ENCODE peak calls at places on chromosome 15, in seven cellular contexts. One of them, this sample, is unnamed. For H3K36me3 and H3K4me1, the result is how much of the 10 kb centered on the place peaks cover.

GRCh38 chr15:40906101-40906946 is 12.1 kb downstream of the VPS18 start:
- DNase-seq in ovary: peak
- DNase-seq in transverse colon: peak
- DNase-seq in fibroblast of lung: peak
- DNase-seq in tibial artery: peak
- DNase-seq in neuronal stem cell: no peak
- DNase-seq in psoas muscle: peak
- DNase-seq in this sample: no peak

GRCh38 chr15:45276851-45277250 is 24.8 kb downstream of the SLC28A2 start:
- DNase-seq in ovary: no peak
- DNase-seq in transverse colon: no peak
- DNase-seq in fibroblast of lung: peak
- DNase-seq in tibial artery: no peak
- DNase-seq in neuronal stem cell: no peak
- DNase-seq in psoas muscle: no peak
- DNase-seq in this sample: no peak

GRCh38 chr15:29676961-29677402 is 145.3 kb downstream of the TJP1 start:
- DNase-seq in ovary: no peak
- DNase-seq in transverse colon: no peak
- DNase-seq in fibroblast of lung: peak
- DNase-seq in tibial artery: no peak
- DNase-seq in neuronal stem cell: no peak
- DNase-seq in psoas muscle: no peak
- DNase-seq in this sample: no peak

GRCh38 chr15:77542491-77543001 is 90.2 kb downstream of the LINGO1 start:
- DNase-seq in ovary: peak
- DNase-seq in transverse colon: no peak
- DNase-seq in fibroblast of lung: peak
- DNase-seq in tibial artery: no peak
- DNase-seq in neuronal stem cell: no peak
- DNase-seq in psoas muscle: no peak
- DNase-seq in this sample: no peak

GRCh38 chr15:93066103-93066725 is 22.8 kb downstream of the RGMA start:
- DNase-seq in ovary: no peak
- DNase-seq in transverse colon: no peak
- DNase-seq in fibroblast of lung: peak
- DNase-seq in tibial artery: no peak
- DNase-seq in neuronal stem cell: no peak
- DNase-seq in psoas muscle: peak
- DNase-seq in this sample: no peak

GRCh38 chr15:71426792-71427191 is 311.5 kb downstream of the THSD4 start:
- DNase-seq in ovary: no peak
- DNase-seq in transverse colon: no peak
- DNase-seq in fibroblast of lung: no peak
- DNase-seq in tibial artery: no peak
- DNase-seq in neuronal stem cell: no peak
- DNase-seq in psoas muscle: no peak
- DNase-seq in this sample: no peak

GRCh38 chr15:95459288-95459687 is 871.2 kb upstream of the NR2F2 start:
- DNase-seq in ovary: no peak
- DNase-seq in transverse colon: no peak
- DNase-seq in fibroblast of lung: peak
- DNase-seq in tibial artery: no peak
- DNase-seq in neuronal stem cell: no peak
- DNase-seq in psoas muscle: no peak
- DNase-seq in this sample: no peak

GRCh38 chr15:70528270-70528706 is 235.1 kb downstream of the UACA start:
- DNase-seq in ovary: no peak
- DNase-seq in transverse colon: peak
- DNase-seq in fibroblast of lung: peak
- DNase-seq in tibial artery: no peak
- DNase-seq in neuronal stem cell: no peak
- DNase-seq in psoas muscle: no peak
- DNase-seq in this sample: no peak

GRCh38 chr15:35686347-35686746 is 140.4 kb upstream of the DPH6 start:
- DNase-seq in ovary: no peak
- DNase-seq in transverse colon: no peak
- DNase-seq in fibroblast of lung: no peak
- DNase-seq in tibial artery: no peak
- DNase-seq in neuronal stem cell: no peak
- DNase-seq in psoas muscle: no peak
- DNase-seq in this sample: no peak

GRCh38 chr15:92797168-92798052 is 102.7 kb upstream of the CHD2 start:
- DNase-seq in ovary: no peak
- DNase-seq in transverse colon: no peak
- DNase-seq in fibroblast of lung: peak
- DNase-seq in tibial artery: no peak
- DNase-seq in neuronal stem cell: peak
- DNase-seq in psoas muscle: no peak
- DNase-seq in this sample: no peak

GRCh38 chr15:68417051-68417450 is 14.9 kb downstream of the ITGA11 start:
- DNase-seq in ovary: no peak
- DNase-seq in transverse colon: no peak
- DNase-seq in fibroblast of lung: no peak
- DNase-seq in tibial artery: no peak
- DNase-seq in neuronal stem cell: no peak
- DNase-seq in psoas muscle: no peak
- DNase-seq in this sample: no peak

GRCh38 chr15:98812711-98813441 is 164.5 kb downstream of the IGF1R start:
- DNase-seq in ovary: no peak
- DNase-seq in transverse colon: no peak
- DNase-seq in fibroblast of lung: no peak
- DNase-seq in tibial artery: no peak
- DNase-seq in neuronal stem cell: no peak
- DNase-seq in psoas muscle: no peak
- DNase-seq in this sample: no peak

GRCh38 chr15:99102332-99103235 is 2.3 kb upstream of the SYNM start:
- DNase-seq in ovary: no peak
- DNase-seq in transverse colon: no peak
- DNase-seq in fibroblast of lung: peak
- DNase-seq in tibial artery: no peak
- DNase-seq in neuronal stem cell: no peak
- DNase-seq in psoas muscle: no peak
- DNase-seq in this sample: no peak

GRCh38 chr15:32952901-32953889 is 235.4 kb downstream of the GREM1 start:
- DNase-seq in ovary: no peak
- DNase-seq in transverse colon: no peak
- DNase-seq in fibroblast of lung: peak
- DNase-seq in tibial artery: no peak
- DNase-seq in neuronal stem cell: no peak
- DNase-seq in psoas muscle: peak
- DNase-seq in this sample: peak

GRCh38 chr15:64844576-64845140 is 2.9 kb downstream of the PLEKHO2 start:
- DNase-seq in ovary: no peak
- DNase-seq in transverse colon: no peak
- DNase-seq in fibroblast of lung: no peak
- DNase-seq in tibial artery: no peak
- DNase-seq in neuronal stem cell: no peak
- DNase-seq in psoas muscle: no peak
- DNase-seq in this sample: no peak

GRCh38 chr15:37679627-37680026 is 254.8 kb upstream of the TMCO5A start:
- DNase-seq in ovary: no peak
- DNase-seq in transverse colon: no peak
- DNase-seq in fibroblast of lung: no peak
- DNase-seq in tibial artery: no peak
- DNase-seq in neuronal stem cell: no peak
- DNase-seq in psoas muscle: no peak
- DNase-seq in this sample: no peak

GRCh38 chr15:101024111-101024695 is 105.0 kb downstream of the LRRK1 start:
- DNase-seq in ovary: peak
- DNase-seq in transverse colon: peak
- DNase-seq in fibroblast of lung: peak
- DNase-seq in tibial artery: peak
- DNase-seq in neuronal stem cell: no peak
- DNase-seq in psoas muscle: no peak
- DNase-seq in this sample: no peak

GRCh38 chr15:86916671-86917450 is 837.2 kb downstream of the AGBL1 start:
- DNase-seq in ovary: no peak
- DNase-seq in transverse colon: no peak
- DNase-seq in fibroblast of lung: no peak
- DNase-seq in tibial artery: no peak
- DNase-seq in neuronal stem cell: no peak
- DNase-seq in psoas muscle: no peak
- DNase-seq in this sample: no peak

GRCh38 chr15:52710050-52710709 is 31.0 kb upstream of the ATOSA start:
- DNase-seq in ovary: no peak
- DNase-seq in transverse colon: no peak
- DNase-seq in fibroblast of lung: no peak
- DNase-seq in tibial artery: no peak
- DNase-seq in neuronal stem cell: no peak
- DNase-seq in psoas muscle: no peak
- DNase-seq in this sample: no peak

GRCh38 chr15:41933771-41934170 is 38.6 kb downstream of the EHD4 start:
- DNase-seq in ovary: no peak
- DNase-seq in transverse colon: peak
- DNase-seq in fibroblast of lung: no peak
- DNase-seq in tibial artery: no peak
- DNase-seq in neuronal stem cell: no peak
- DNase-seq in psoas muscle: no peak
- DNase-seq in this sample: no peak

DNA sequence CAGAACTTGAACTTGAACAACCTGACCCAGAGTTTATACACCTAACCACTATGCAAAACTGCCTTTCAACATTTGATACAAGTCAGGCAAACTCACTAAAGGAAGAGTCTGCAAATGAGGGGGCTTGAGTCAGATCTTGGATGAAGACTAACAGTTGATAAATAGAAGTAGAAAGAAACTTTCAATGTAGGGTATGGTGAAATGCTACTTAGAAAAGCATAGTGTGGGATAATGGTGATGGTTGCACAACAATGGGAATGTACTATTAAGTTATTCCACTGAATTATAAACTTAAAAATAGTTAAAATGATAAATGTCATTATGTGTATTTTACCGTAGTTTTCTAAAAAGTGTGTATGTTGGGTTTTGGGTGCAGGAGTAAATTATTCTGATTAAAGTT is 19.7 kb upstream of the ZNF280D start:
- DNase-seq in ovary: no peak
- DNase-seq in transverse colon: no peak
- DNase-seq in fibroblast of lung: no peak
- DNase-seq in tibial artery: no peak
- DNase-seq in neuronal stem cell: no peak
- DNase-seq in psoas muscle: no peak
- DNase-seq in this sample: no peak
- H3K4me3 ChIP-seq in ovary: no peak
- H3K4me3 ChIP-seq in transverse colon: no peak
- H3K4me3 ChIP-seq in fibroblast of lung: no peak
- H3K4me3 ChIP-seq in tibial artery: no peak
- H3K4me3 ChIP-seq in neuronal stem cell: no peak
- H3K4me3 ChIP-seq in psoas muscle: no peak
- H3K4me3 ChIP-seq in this sample: no peak

GRCh38 chr15:78907577-78907976 is 34.9 kb downstream of the MORF4L1 start:
- DNase-seq in ovary: no peak
- DNase-seq in transverse colon: no peak
- DNase-seq in fibroblast of lung: no peak
- DNase-seq in tibial artery: no peak
- DNase-seq in neuronal stem cell: peak
- DNase-seq in psoas muscle: no peak
- DNase-seq in this sample: peak
- H3K36me3 ChIP-seq in ovary: under half
- H3K36me3 ChIP-seq in transverse colon: under half
- H3K36me3 ChIP-seq in fibroblast of lung: under half
- H3K36me3 ChIP-seq in tibial artery: half or more
- H3K36me3 ChIP-seq in neuronal stem cell: under half
- H3K36me3 ChIP-seq in psoas muscle: half or more
- H3K36me3 ChIP-seq in this sample: under half

GRCh38 chr15:90044191-90044590 is 43.1 kb downstream of the ZNF710 start:
- DNase-seq in ovary: no peak
- DNase-seq in transverse colon: no peak
- DNase-seq in fibroblast of lung: no peak
- DNase-seq in tibial artery: no peak
- DNase-seq in neuronal stem cell: no peak
- DNase-seq in psoas muscle: no peak
- DNase-seq in this sample: no peak

GRCh38 chr15:90046289-90046688 is 45.2 kb downstream of the ZNF710 start:
- DNase-seq in ovary: no peak
- DNase-seq in transverse colon: no peak
- DNase-seq in fibroblast of lung: no peak
- DNase-seq in tibial artery: no peak
- DNase-seq in neuronal stem cell: no peak
- DNase-seq in psoas muscle: peak
- DNase-seq in this sample: no peak

GRCh38 chr15:90044916-90045371 is 43.8 kb downstream of the ZNF710 start:
- DNase-seq in ovary: no peak
- DNase-seq in transverse colon: no peak
- DNase-seq in fibroblast of lung: no peak
- DNase-seq in tibial artery: no peak
- DNase-seq in neuronal stem cell: no peak
- DNase-seq in psoas muscle: no peak
- DNase-seq in this sample: no peak

GRCh38 chr15:90042766-90043525 is 41.8 kb downstream of the ZNF710 start:
- DNase-seq in ovary: no peak
- DNase-seq in transverse colon: no peak
- DNase-seq in fibroblast of lung: no peak
- DNase-seq in tibial artery: no peak
- DNase-seq in neuronal stem cell: no peak
- DNase-seq in psoas muscle: peak
- DNase-seq in this sample: no peak

GRCh38 chr15:90043611-90044010 is 42.5 kb downstream of the ZNF710 start:
- DNase-seq in ovary: no peak
- DNase-seq in transverse colon: no peak
- DNase-seq in fibroblast of lung: no peak
- DNase-seq in tibial artery: no peak
- DNase-seq in neuronal stem cell: no peak
- DNase-seq in psoas muscle: no peak
- DNase-seq in this sample: no peak
- H3K4me1 ChIP-seq in ovary: under half
- H3K4me1 ChIP-seq in transverse colon: under half
- H3K4me1 ChIP-seq in fibroblast of lung: under half
- H3K4me1 ChIP-seq in tibial artery: under half
- H3K4me1 ChIP-seq in neuronal stem cell: under half
- H3K4me1 ChIP-seq in psoas muscle: under half
- H3K4me1 ChIP-seq in this sample: under half

GRCh38 chr15:89408512-89409183 is 74.0 kb upstream of the POLG start:
- DNase-seq in ovary: no peak
- DNase-seq in transverse colon: no peak
- DNase-seq in fibroblast of lung: no peak
- DNase-seq in tibial artery: no peak
- DNase-seq in neuronal stem cell: no peak
- DNase-seq in psoas muscle: no peak
- DNase-seq in this sample: no peak
- H3K4me3 ChIP-seq in ovary: no peak
- H3K4me3 ChIP-seq in transverse colon: peak
- H3K4me3 ChIP-seq in fibroblast of lung: peak
- H3K4me3 ChIP-seq in tibial artery: peak
- H3K4me3 ChIP-seq in neuronal stem cell: no peak
- H3K4me3 ChIP-seq in psoas muscle: peak
- H3K4me3 ChIP-seq in this sample: no peak

DNA sequence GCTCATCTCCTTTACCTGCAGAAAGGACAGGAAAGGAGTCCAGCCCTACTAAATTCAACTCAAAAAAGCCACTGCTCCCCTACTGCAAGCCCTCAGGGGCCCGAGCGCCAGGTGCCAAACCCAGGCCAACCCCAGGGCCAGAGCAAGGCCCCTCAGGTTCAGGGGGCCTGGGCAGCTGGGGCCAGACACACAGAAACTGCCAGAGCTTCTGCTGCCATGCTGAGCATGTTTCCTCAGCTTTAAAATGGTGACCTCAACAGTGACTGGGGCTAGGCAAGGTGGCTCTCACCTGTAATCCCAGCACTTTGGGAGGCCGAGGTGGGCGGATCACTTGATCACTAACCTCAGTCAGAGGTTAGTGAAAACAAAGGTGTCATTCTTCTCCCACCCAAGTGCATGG is 38.8 kb downstream of the KLHL25 start:
- DNase-seq in ovary: peak
- DNase-seq in transverse colon: peak
- DNase-seq in fibroblast of lung: no peak
- DNase-seq in tibial artery: no peak
- DNase-seq in neuronal stem cell: no peak
- DNase-seq in psoas muscle: no peak
- DNase-seq in this sample: no peak
- H3K36me3 ChIP-seq in ovary: under half
- H3K36me3 ChIP-seq in transverse colon: under half
- H3K36me3 ChIP-seq in fibroblast of lung: under half
- H3K36me3 ChIP-seq in tibial artery: under half
- H3K36me3 ChIP-seq in neuronal stem cell: under half
- H3K36me3 ChIP-seq in psoas muscle: under half
- H3K36me3 ChIP-seq in this sample: under half

This sample was measured in iPS DF 6.9.